ENCODE peak calls at places on chromosome 6, in four cellular contexts. F is aorta; O is CD4-positive, CD25-positive, alpha-beta regulatory T cell; E is adrenal gland. L is an unnamed sample.

GRCh38 chr6:104995989-104996617 is 39.2 kb downstream of the LIN28B start:
- DNase-seq in O (no peak), F (no peak), E (no peak), L (no peak)

GRCh38 chr6:10030942-10031537 is 383.8 kb downstream of the TFAP2A start:
- DNase-seq in O (peak), F (no peak), E (no peak), L (no peak)

GRCh38 chr6:148952147-148953041 is 205.6 kb downstream of the UST start:
- DNase-seq in E (no peak), O (no peak), F (no peak), L (no peak)

GRCh38 chr6:2157441-2158127 is 87.8 kb downstream of the GMDS start:
- DNase-seq in E (no peak), O (peak), F (no peak), L (no peak)

GRCh38 chr6:42410861-42411260 is 40.9 kb downstream of the TRERF1 start:
- DNase-seq in O (no peak), F (no peak), E (no peak), L (no peak)

GRCh38 chr6:42402184-42402583 is 49.5 kb downstream of the TRERF1 start:
- DNase-seq in F (no peak), O (peak), E (no peak), L (no peak)

GRCh38 chr6:163648868-163649267 is 234.3 kb downstream of the QKI start:
- DNase-seq in O (no peak), E (no peak), F (no peak), L (no peak)

GRCh38 chr6:83215131-83216047 is 22.2 kb downstream of the RWDD2A start:
- DNase-seq in E (peak), F (peak), O (peak), L (peak)

GRCh38 chr6:50030777-50031562 is 9.2 kb upstream of the DEFB110 start:
- DNase-seq in F (no peak), O (no peak), E (peak), L (no peak)

GRCh38 chr6:125747589-125748533 is 1.6 kb upstream of the HEY2 start:
- DNase-seq in E (peak), F (peak), O (peak), L (peak)

GRCh38 chr6:156752666-156753301 is 24.4 kb upstream of the ARID1B start:
- DNase-seq in E (peak), F (peak), O (no peak), L (no peak)

GRCh38 chr6:89555751-89556150 is 82.8 kb downstream of the LYRM2 start:
- DNase-seq in E (no peak), O (no peak), F (no peak), L (no peak)

GRCh38 chr6:146887447-146888077 is 288.8 kb downstream of the ADGB start:
- DNase-seq in E (no peak), O (no peak), F (no peak), L (no peak)

GRCh38 chr6:94099072-94099471 is 679.7 kb upstream of the EPHA7 start:
- DNase-seq in O (no peak), E (no peak), F (no peak), L (no peak)

GRCh38 chr6:84166395-84166794 is 61.0 kb downstream of the CEP162 start:
- DNase-seq in O (no peak), E (no peak), F (no peak), L (no peak)

GRCh38 chr6:326896-327537 is 34.7 kb downstream of the DUSP22 start:
- DNase-seq in F (peak), O (no peak), E (no peak), L (no peak)

GRCh38 chr6:49326337-49326736 is 136.7 kb downstream of the MMUT start:
- DNase-seq in O (no peak), E (no peak), F (no peak), L (no peak)

GRCh38 chr6:32109114-32109764 is at the start of gene TNXB:
- DNase-seq in O (no peak), F (peak), E (no peak), L (no peak)
- H3K4me3 ChIP-seq in O (no peak), F (peak), E (peak), L (peak)

GRCh38 chr6:14210077-14210476 is 92.5 kb downstream of the CD83 start:
- DNase-seq in E (no peak), O (no peak), F (no peak), L (no peak)

GRCh38 chr6:14212020-14212419 is 94.4 kb downstream of the CD83 start:
- DNase-seq in F (no peak), E (no peak), O (no peak), L (no peak)

GRCh38 chr6:14212632-14213031 is 95.1 kb downstream of the CD83 start:
- DNase-seq in F (no peak), E (no peak), O (no peak), L (no peak)

GRCh38 chr6:14211596-14211961 is 94.0 kb downstream of the CD83 start:
- DNase-seq in E (peak), F (peak), O (no peak), L (peak)

GRCh38 chr6:14210663-14211595 is 93.4 kb downstream of the CD83 start:
- DNase-seq in F (peak), E (peak), O (peak), L (peak)
- H3K4me3 ChIP-seq in F (peak), E (peak), O (peak), L (peak)

GRCh38 chr6:67629268-67629667 is 1005.8 kb upstream of the ADGRB3 start:
- DNase-seq in O (no peak), F (no peak), E (no peak), L (no peak)
- H3K4me3 ChIP-seq in O (no peak), F (no peak), E (no peak), L (no peak)

GRCh38 chr6:98574991-98575390 is 259.4 kb upstream of the POU3F2 start:
- DNase-seq in E (peak), F (no peak), O (no peak), L (no peak)
- H3K4me3 ChIP-seq in E (no peak), F (no peak), O (no peak), L (no peak)

GRCh38 chr6:162409986-162410715 is 317.4 kb downstream of the PRKN start:
- DNase-seq in E (no peak), F (no peak), O (no peak), L (no peak)
- H3K4me3 ChIP-seq in E (no peak), F (no peak), O (no peak), L (no peak)

DNA sequence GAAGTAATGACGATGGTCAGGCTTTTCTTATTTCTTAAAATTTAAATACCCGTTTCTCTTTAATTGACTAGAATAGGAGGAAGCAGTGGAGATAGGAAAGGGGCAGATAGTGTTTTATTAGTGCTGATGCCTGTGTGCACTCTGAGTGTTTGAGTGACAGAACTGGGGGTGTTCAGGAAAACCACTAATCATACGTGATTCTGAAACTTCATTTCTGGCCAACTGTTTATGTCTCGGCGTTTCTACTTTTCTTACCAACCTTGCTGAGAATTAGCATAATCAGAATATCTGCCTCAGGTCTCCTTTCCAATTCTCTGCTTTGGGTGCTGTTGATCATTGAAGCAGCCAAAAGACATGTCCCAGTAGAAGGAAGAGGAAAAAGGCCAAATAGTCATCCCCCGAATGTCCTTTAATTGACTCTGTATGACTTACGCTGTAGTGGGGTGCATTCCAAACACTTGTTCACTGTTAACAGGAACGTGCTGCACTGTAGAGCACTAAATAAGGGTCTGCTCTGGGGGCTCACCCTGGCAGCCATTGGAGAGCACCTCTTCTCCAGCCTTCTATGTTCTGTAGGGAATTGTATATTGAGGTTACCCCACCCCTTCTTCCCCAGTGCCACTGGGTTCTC is 152.9 kb downstream of the JARID2 start:
- DNase-seq in E (no peak), O (peak), F (no peak), L (no peak)
- H3K4me3 ChIP-seq in E (no peak), O (peak), F (no peak), L (no peak)

GRCh38 chr6:18497006-18497405 is 109.9 kb downstream of the RNF144B start:
- DNase-seq in E (no peak), F (no peak), O (no peak), L (no peak)
- H3K4me3 ChIP-seq in E (no peak), F (no peak), O (no peak), L (no peak)

DNA sequence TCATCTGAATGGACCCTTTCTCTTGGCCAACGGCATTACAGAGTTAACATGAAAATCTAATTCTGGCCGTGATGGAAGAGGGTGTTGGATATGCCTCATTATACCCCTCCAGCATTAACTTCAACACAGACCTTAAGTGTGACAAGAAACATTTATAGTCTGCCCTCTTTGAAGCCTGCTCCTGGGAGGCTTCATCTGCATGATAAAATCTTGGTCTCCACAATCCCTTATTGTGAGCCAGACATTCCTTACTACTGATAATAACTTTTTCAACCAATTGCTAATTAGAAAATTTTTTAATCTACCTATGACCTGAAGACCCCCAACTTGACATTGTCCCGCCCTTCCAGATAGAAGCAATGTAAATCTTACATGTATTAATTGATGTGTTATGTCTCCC is 9.3 kb upstream of the HBS1L start:
- DNase-seq in E (no peak), F (no peak), O (no peak), L (no peak)
- H3K4me3 ChIP-seq in E (no peak), F (no peak), O (no peak), L (no peak)

L was measured in heart left ventricle.